ENCODE peak calls at places on chromosomes 5 and 9, in nine cellular contexts. E is transverse colon, Z is stomach, O is H1, V is sigmoid colon, R is HepG2, G is A549, D is suprapubic skin, A is ovary. N is an unnamed sample.

GRCh38 chr9:4262735-4263141 is 37.1 kb downstream of the GLIS3 start:
- DNase-seq in E (no peak), Z (no peak), O (no peak), V (no peak), R (peak), G (peak), D (no peak), A (no peak), N (no peak)

GRCh38 chr5:1781107-1781506 is 18.5 kb downstream of the MRPL36 start:
- DNase-seq in E (no peak), Z (no peak), O (no peak), V (peak), R (no peak), G (no peak), D (peak), A (no peak), N (no peak)

GRCh38 chr5:80463269-80463668 is 24.6 kb upstream of the FAM151B start:
- DNase-seq in E (no peak), Z (no peak), O (no peak), V (no peak), R (no peak), G (no peak), D (no peak), A (no peak), N (no peak)

GRCh38 chr5:34957857-34958690 is 28.7 kb downstream of the DNAJC21 start:
- DNase-seq in E (no peak), Z (no peak), O (no peak), V (no peak), R (peak), G (peak), D (no peak), A (no peak), N (peak)

GRCh38 chr9:81665514-81665838 is 23.9 kb downstream of the TLE1 start:
- DNase-seq in E (no peak), Z (no peak), O (no peak), V (no peak), R (no peak), G (no peak), D (no peak), A (no peak), N (no peak)

GRCh38 chr9:122051401-122052346 is 41.4 kb downstream of the TTLL11 start:
- DNase-seq in E (no peak), Z (no peak), O (no peak), V (no peak), R (no peak), G (no peak), D (no peak), A (no peak), N (no peak)

GRCh38 chr9:98521141-98521540 is 187.6 kb downstream of the GABBR2 start:
- DNase-seq in E (no peak), Z (no peak), O (no peak), V (no peak), R (no peak), G (no peak), D (no peak), A (no peak), N (no peak)

GRCh38 chr9:26260238-26260637 is 582.0 kb upstream of the TUSC1 start:
- DNase-seq in E (no peak), Z (no peak), O (no peak), V (no peak), R (no peak), G (no peak), D (no peak), A (no peak), N (no peak)

GRCh38 chr5:178231736-178232123 is 872 bp downstream of the PHYKPL start:
- DNase-seq in E (no peak), Z (no peak), O (no peak), V (no peak), R (no peak), G (no peak), D (no peak), A (no peak), N (no peak)

GRCh38 chr9:135960328-135961276 is 571 bp downstream of the UBAC1 start:
- DNase-seq in E (peak), Z (peak), O (no peak), V (no peak), R (no peak), G (peak), D (no peak), A (no peak), N (peak)

GRCh38 chr5:74017112-74017511 is 391.1 kb downstream of the ARHGEF28 start:
- DNase-seq in E (no peak), Z (no peak), O (no peak), V (no peak), R (no peak), G (no peak), D (no peak), A (no peak), N (no peak)

GRCh38 chr9:76686756-76687155 is 77.5 kb upstream of the PCA3 start:
- DNase-seq in E (no peak), Z (no peak), O (no peak), V (no peak), R (no peak), G (no peak), D (no peak), A (no peak), N (no peak)

GRCh38 chr9:76680716-76681431 is 83.4 kb upstream of the PCA3 start:
- DNase-seq in E (no peak), Z (no peak), O (no peak), V (no peak), R (no peak), G (no peak), D (no peak), A (no peak), N (no peak)

GRCh38 chr9:76687861-76688374 is 76.3 kb upstream of the PCA3 start:
- DNase-seq in E (no peak), Z (peak), O (no peak), V (no peak), R (no peak), G (no peak), D (no peak), A (no peak), N (no peak)

GRCh38 chr9:76681556-76681955 is 82.7 kb upstream of the PCA3 start:
- DNase-seq in E (no peak), Z (no peak), O (no peak), V (no peak), R (no peak), G (no peak), D (no peak), A (no peak), N (no peak)

DNA sequence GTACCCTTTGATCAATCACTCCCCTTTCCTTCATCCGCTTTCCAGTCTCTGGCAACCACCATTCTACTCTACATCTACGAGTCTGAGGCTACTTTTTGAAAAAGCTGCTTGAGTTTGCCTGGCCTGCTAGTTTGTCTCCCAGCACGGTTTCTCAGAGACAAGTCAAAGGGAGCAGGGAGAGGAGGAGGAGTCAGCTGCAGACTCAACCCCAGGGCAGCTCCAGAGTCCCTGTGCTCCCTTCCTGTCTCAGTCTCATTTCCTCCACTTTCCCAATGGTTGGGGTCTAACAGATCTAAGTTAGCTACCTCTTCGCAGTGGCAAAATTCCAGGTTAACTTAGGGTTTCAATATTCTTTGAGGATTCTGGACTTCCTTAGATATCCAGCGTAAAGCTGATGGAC is 80.0 kb upstream of the PCA3 start:
- DNase-seq in E (no peak), Z (no peak), O (no peak), V (no peak), R (no peak), G (no peak), D (no peak), A (no peak), N (no peak)
- TF ChIP-seq EP300 in E (no peak), Z (no peak), O (no peak), V (no peak), R (no peak), G (no peak), D (no peak), A (no peak), N (no peak)

DNA sequence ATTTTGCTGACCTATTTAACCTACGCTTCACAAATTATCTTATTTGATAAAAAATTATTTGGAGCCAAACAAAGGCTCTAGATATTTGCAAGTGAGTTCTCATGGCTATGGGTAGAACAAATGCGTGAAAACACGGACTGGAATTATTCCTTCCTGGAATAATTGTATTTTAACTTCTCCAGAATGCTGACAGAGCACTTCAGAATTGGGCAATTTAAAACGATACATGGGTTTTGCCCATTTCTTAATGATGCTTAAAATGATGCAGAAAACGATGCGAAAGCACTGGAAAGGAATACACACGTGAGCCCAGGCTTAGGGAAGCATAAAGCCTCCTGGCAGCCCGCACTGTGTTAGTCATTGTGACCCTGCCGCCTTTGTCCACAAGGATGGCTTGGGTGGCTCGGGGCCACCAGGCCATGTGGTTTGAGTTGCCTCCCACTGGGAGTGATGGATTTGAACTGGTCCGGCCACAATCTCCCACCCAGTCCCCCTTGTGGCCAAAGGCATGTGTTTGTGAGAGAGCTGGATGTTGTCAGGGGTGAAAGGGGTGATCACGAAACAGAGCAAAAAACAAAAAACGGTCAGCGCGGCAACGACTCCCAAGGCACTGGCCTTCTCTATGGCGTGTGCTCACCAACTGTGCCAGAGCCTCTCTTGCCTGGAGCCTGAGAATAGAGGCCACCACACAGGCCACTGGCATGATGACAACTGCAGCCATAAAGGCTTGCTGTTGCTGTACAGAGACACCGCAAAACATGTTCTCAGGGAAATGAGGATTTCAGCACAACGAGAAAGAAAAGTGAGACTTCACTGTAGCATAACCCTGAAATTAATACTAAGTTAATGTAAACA is 234.2 kb upstream of the ADAMTS16 start:
- DNase-seq in E (peak), Z (no peak), O (peak), V (peak), R (peak), G (no peak), D (peak), A (peak), N (peak)
- TF ChIP-seq CTCF in E (no peak), Z (no peak), O (peak), V (no peak), R (no peak), G (no peak), D (no peak), A (peak), N (peak)

GRCh38 chr5:150357326-150358260 is at the start of gene TCOF1:
- DNase-seq in E (peak), Z (peak), O (peak), V (peak), R (peak), G (peak), D (peak), A (peak), N (peak)
- TF ChIP-seq POLR2A in E (no peak), Z (no peak), O (peak), V (no peak), R (no peak), G (peak), D (no peak), A (peak), N (peak)

DNA sequence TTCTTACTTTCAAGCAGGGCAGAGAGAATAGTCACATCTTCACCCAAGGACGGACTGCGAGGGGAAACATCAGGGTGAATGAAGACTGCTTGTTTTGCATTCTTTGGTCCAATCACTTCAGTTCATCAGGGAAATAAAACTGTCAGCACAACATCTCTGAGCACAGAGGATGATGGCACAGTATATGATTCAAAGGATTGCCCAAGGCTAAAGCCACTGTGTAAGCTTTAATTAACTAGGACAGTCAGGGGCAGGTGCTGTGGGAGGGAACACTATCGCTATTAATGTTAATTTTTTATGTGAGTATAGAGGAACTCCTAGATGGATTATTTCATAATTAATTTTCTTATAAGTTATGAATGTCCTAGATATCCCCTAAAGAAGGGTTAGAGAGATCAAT is 112.1 kb downstream of the BASP1 start:
- DNase-seq in E (no peak), Z (no peak), O (no peak), V (no peak), R (no peak), G (no peak), D (no peak), A (no peak), N (no peak)
- TF ChIP-seq EP300 in E (no peak), Z (no peak), O (no peak), V (no peak), R (no peak), G (no peak), D (no peak), A (no peak), N (no peak)

GRCh38 chr5:39106332-39106731 is 32.1 kb upstream of the RICTOR start:
- DNase-seq in E (no peak), Z (no peak), O (no peak), V (no peak), R (no peak), G (no peak), D (no peak), A (no peak), N (no peak)
- TF ChIP-seq CTCF in E (no peak), Z (no peak), O (no peak), V (no peak), R (no peak), G (peak), D (no peak), A (no peak), N (peak)

GRCh38 chr5:72106922-72107873 is at the start of gene MAP1B:
- DNase-seq in E (no peak), Z (no peak), O (peak), V (peak), R (peak), G (peak), D (peak), A (peak), N (peak)
- TF ChIP-seq POLR2A in E (no peak), Z (no peak), O (peak), V (peak), R (no peak), G (peak), D (peak), A (no peak), N (peak)

GRCh38 chr5:177111720-177112394 is 21.7 kb upstream of the NSD1 start:
- DNase-seq in E (peak), Z (peak), O (peak), V (no peak), R (peak), G (peak), D (no peak), A (peak), N (peak)
- TF ChIP-seq EP300 in E (no peak), Z (no peak), O (no peak), V (no peak), R (no peak), G (no peak), D (no peak), A (no peak), N (no peak)

DNA sequence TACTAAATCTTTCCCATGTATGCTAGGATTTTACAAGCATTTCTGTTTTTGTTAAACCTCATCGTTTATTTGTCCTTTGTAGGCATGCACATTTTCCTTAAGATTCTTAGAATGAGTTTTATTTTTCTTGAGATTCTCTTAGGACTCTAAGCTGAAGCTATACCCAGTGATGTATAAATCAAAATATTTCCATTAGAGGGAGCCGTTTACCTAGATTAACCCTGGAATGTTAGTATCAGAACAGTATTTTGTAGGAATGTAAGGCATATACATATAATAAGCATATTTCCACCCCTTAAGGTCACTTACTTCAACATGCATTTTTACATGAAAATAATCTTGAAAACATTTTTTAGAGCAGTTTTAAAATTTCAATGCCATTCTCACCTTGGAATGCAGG is 35.2 kb upstream of the FCHO2 start:
- DNase-seq in E (no peak), Z (no peak), O (no peak), V (no peak), R (no peak), G (peak), D (no peak), A (no peak), N (no peak)
- TF ChIP-seq CTCF in E (peak), Z (no peak), O (no peak), V (peak), R (peak), G (peak), D (no peak), A (no peak), N (peak)

N was measured in tibial nerve.